ENCODE peak calls at places on chromosomes 11 and 22, in six cellular contexts. One of them, this sample, is unnamed.

GRCh38 chr22:17903564-17904295 is 120.6 kb downstream of the MICAL3 start:
- DNase-seq in nephron progenitor cell: no peak
- DNase-seq in AG10803: no peak
- DNase-seq in HFF-Myc: no peak
- DNase-seq in body of pancreas: peak
- DNase-seq in GM06990: no peak
- DNase-seq in this sample: no peak

GRCh38 chr11:62402226-62402625 is 16.6 kb upstream of the SCGB1A1 start:
- DNase-seq in nephron progenitor cell: no peak
- DNase-seq in AG10803: peak
- DNase-seq in HFF-Myc: no peak
- DNase-seq in body of pancreas: no peak
- DNase-seq in GM06990: no peak
- DNase-seq in this sample: no peak

GRCh38 chr22:20783844-20784723 is 10.2 kb downstream of the SERPIND1 start:
- DNase-seq in nephron progenitor cell: peak
- DNase-seq in AG10803: peak
- DNase-seq in HFF-Myc: peak
- DNase-seq in body of pancreas: peak
- DNase-seq in GM06990: peak
- DNase-seq in this sample: peak

GRCh38 chr22:29856496-29856895 is 18.4 kb upstream of the ASCC2 start:
- DNase-seq in nephron progenitor cell: no peak
- DNase-seq in AG10803: no peak
- DNase-seq in HFF-Myc: no peak
- DNase-seq in body of pancreas: no peak
- DNase-seq in GM06990: no peak
- DNase-seq in this sample: no peak

GRCh38 chr11:102849319-102849718 is 5.9 kb upstream of the MMP3 start:
- DNase-seq in nephron progenitor cell: no peak
- DNase-seq in AG10803: peak
- DNase-seq in HFF-Myc: no peak
- DNase-seq in body of pancreas: no peak
- DNase-seq in GM06990: no peak
- DNase-seq in this sample: no peak

GRCh38 chr11:66862559-66863037 is 5.7 kb downstream of the LRFN4 start:
- DNase-seq in nephron progenitor cell: no peak
- DNase-seq in AG10803: no peak
- DNase-seq in HFF-Myc: no peak
- DNase-seq in body of pancreas: no peak
- DNase-seq in GM06990: no peak
- DNase-seq in this sample: no peak

GRCh38 chr22:23402275-23403151 is 177.6 kb downstream of the IGLL1 start:
- DNase-seq in nephron progenitor cell: peak
- DNase-seq in AG10803: peak
- DNase-seq in HFF-Myc: no peak
- DNase-seq in body of pancreas: peak
- DNase-seq in GM06990: peak
- DNase-seq in this sample: peak

GRCh38 chr11:10796191-10796590 is 12.5 kb downstream of the EIF4G2 start:
- DNase-seq in nephron progenitor cell: no peak
- DNase-seq in AG10803: peak
- DNase-seq in HFF-Myc: no peak
- DNase-seq in body of pancreas: no peak
- DNase-seq in GM06990: no peak
- DNase-seq in this sample: no peak

GRCh38 chr11:101914349-101914736 is 467 bp upstream of the CEP126 start:
- DNase-seq in nephron progenitor cell: no peak
- DNase-seq in AG10803: peak
- DNase-seq in HFF-Myc: no peak
- DNase-seq in body of pancreas: no peak
- DNase-seq in GM06990: no peak
- DNase-seq in this sample: no peak

GRCh38 chr11:117072517-117073218 is 25.6 kb downstream of the SIK3 start:
- DNase-seq in nephron progenitor cell: no peak
- DNase-seq in AG10803: peak
- DNase-seq in HFF-Myc: peak
- DNase-seq in body of pancreas: no peak
- DNase-seq in GM06990: no peak
- DNase-seq in this sample: no peak

GRCh38 chr22:25930710-25931353 is 188.8 kb downstream of the MYO18B start:
- DNase-seq in nephron progenitor cell: no peak
- DNase-seq in AG10803: no peak
- DNase-seq in HFF-Myc: no peak
- DNase-seq in body of pancreas: no peak
- DNase-seq in GM06990: no peak
- DNase-seq in this sample: no peak

GRCh38 chr22:48380016-48380665 is 1447.5 kb downstream of the BRD1 start:
- DNase-seq in nephron progenitor cell: no peak
- DNase-seq in AG10803: no peak
- DNase-seq in HFF-Myc: no peak
- DNase-seq in body of pancreas: peak
- DNase-seq in GM06990: no peak
- DNase-seq in this sample: no peak

GRCh38 chr11:57500526-57500925 is 15.0 kb downstream of the SLC43A1 start:
- DNase-seq in nephron progenitor cell: no peak
- DNase-seq in AG10803: no peak
- DNase-seq in HFF-Myc: no peak
- DNase-seq in body of pancreas: peak
- DNase-seq in GM06990: no peak
- DNase-seq in this sample: no peak

GRCh38 chr11:57498540-57498939 is 17.0 kb downstream of the SLC43A1 start:
- DNase-seq in nephron progenitor cell: no peak
- DNase-seq in AG10803: no peak
- DNase-seq in HFF-Myc: no peak
- DNase-seq in body of pancreas: peak
- DNase-seq in GM06990: no peak
- DNase-seq in this sample: no peak

GRCh38 chr11:57499983-57500461 is 15.5 kb downstream of the SLC43A1 start:
- DNase-seq in nephron progenitor cell: no peak
- DNase-seq in AG10803: no peak
- DNase-seq in HFF-Myc: no peak
- DNase-seq in body of pancreas: no peak
- DNase-seq in GM06990: no peak
- DNase-seq in this sample: no peak

GRCh38 chr11:57500926-57501325 is 14.6 kb downstream of the SLC43A1 start:
- DNase-seq in nephron progenitor cell: no peak
- DNase-seq in AG10803: no peak
- DNase-seq in HFF-Myc: no peak
- DNase-seq in body of pancreas: no peak
- DNase-seq in GM06990: no peak
- DNase-seq in this sample: no peak

GRCh38 chr11:57499413-57499982 is 16.0 kb downstream of the SLC43A1 start:
- DNase-seq in nephron progenitor cell: peak
- DNase-seq in AG10803: peak
- DNase-seq in HFF-Myc: peak
- DNase-seq in body of pancreas: peak
- DNase-seq in GM06990: peak
- DNase-seq in this sample: peak
- TF ChIP-seq CTCF in nephron progenitor cell: no peak
- TF ChIP-seq CTCF in AG10803: no peak
- TF ChIP-seq CTCF in HFF-Myc: no peak
- TF ChIP-seq CTCF in body of pancreas: no peak
- TF ChIP-seq CTCF in GM06990: no peak
- TF ChIP-seq CTCF in this sample: no peak

DNA sequence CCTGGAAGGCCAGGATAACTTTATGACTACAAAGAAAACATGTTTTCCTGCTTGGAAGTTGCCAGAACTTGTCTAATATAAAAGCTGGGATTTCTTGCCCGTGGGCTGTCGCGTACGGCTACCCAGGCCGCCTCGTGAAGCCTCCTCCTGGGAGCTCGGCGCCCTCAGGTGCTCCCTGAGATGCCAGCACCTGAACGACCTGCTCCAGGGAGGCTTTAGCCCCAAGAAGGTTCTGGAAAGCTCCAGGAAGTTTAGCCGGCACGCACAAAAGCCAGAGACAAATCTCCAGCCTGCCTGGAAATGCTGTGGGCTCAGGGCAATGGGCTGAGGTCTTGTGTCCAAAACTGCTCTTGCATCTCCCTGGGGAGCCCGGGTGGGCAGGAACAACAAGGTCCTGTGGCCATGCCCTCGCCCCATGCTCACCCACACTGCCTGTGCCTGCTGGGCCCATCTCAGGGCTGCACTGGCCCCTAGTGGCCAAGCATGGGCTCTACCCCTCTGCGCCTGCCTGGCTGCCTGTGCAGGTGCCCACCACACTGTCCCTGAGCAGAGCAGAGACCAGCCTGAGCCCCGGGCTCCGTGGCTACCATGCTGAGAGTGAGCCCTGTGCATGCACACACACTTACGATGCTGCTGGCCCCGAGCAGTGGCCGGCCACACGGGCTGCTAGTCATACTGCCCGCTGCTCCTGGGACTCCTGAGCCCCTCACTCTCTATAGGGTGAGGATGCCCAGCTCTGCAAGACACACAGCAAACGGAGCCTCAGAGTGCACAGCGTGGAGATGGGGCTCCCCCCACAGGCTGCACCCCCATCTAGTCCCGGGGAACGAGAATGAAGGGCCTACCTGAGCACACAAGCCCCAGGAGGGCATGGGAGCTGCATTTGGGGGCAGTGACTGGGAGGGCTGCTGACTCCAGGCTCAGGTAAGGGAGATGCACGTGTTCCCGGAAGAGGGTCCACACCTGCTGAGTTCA is 4.9 kb upstream of the CELSR1 start:
- DNase-seq in nephron progenitor cell: peak
- DNase-seq in AG10803: peak
- DNase-seq in HFF-Myc: no peak
- DNase-seq in body of pancreas: peak
- DNase-seq in GM06990: peak
- DNase-seq in this sample: peak
- TF ChIP-seq CTCF in nephron progenitor cell: peak
- TF ChIP-seq CTCF in AG10803: peak
- TF ChIP-seq CTCF in HFF-Myc: peak
- TF ChIP-seq CTCF in body of pancreas: peak
- TF ChIP-seq CTCF in GM06990: peak
- TF ChIP-seq CTCF in this sample: peak

DNA sequence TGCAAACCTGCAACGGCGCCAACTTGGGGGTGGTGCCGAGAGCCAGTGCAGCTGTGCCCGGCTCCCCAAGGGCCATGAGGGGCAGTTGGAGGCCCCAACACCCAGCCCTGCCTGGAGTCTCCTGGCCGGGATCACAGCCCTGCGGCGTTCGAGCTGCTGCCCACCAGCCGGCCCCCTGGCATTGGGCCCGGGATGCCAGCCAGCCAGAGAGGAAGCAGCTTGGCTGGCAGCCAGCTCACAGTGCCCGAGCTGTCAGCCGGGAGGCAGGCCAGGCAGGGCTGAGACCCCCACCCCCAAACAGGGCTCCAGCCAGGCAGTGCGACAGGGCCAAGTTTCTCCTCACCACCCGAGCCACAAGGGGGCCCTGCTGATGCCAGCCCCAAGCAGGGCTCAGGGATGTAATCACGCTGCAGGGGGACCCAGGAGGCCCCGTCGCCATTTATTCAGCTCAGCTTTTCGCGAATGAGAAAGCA is 26.0 kb upstream of the TCF20 start:
- DNase-seq in nephron progenitor cell: no peak
- DNase-seq in AG10803: no peak
- DNase-seq in HFF-Myc: no peak
- DNase-seq in body of pancreas: no peak
- DNase-seq in GM06990: no peak
- DNase-seq in this sample: no peak
- TF ChIP-seq CTCF in nephron progenitor cell: no peak
- TF ChIP-seq CTCF in AG10803: no peak
- TF ChIP-seq CTCF in HFF-Myc: peak
- TF ChIP-seq CTCF in body of pancreas: no peak
- TF ChIP-seq CTCF in GM06990: peak
- TF ChIP-seq CTCF in this sample: peak

DNA sequence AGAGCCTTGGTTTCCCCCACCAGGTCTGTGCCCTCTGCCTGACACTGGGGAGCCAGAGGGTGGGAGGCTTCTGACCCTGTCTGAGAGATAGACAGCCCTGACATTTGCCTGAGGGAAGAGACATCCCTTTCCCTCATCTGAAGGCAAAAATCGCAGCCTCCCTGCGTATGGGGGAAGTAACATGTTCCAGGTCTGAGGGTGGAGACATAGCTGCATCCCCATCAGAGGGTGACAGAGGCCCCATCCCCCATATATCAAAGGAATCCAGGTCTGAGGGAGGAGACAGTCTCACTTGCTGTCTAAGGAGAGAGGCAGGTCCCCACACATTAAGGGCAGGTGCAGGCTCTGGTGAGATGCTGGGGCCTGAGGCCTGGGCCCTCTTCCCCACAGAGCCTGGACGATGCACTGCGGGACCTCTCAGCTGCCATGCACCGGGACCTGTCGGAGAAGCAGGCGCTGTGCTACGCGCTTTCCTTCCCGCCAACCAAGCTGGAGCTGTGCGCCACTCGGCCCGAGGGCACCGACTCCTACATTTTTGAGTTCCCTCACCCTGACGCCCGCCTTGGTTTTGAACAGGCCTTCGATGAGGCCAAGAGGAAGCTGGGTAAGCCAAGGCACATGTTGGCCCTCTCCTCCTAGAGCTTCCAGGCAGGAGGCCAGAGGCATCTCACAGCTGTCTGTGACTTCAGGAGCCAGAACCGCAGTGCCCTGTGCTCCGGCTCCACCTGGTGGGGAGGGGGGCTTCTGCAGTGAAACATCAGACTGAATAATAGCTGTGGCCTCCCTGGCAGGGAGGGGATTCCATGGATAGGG is 16.1 kb upstream of the RELT start:
- DNase-seq in nephron progenitor cell: peak
- DNase-seq in AG10803: peak
- DNase-seq in HFF-Myc: peak
- DNase-seq in body of pancreas: no peak
- DNase-seq in GM06990: no peak
- DNase-seq in this sample: peak
- TF ChIP-seq CTCF in nephron progenitor cell: peak
- TF ChIP-seq CTCF in AG10803: peak
- TF ChIP-seq CTCF in HFF-Myc: peak
- TF ChIP-seq CTCF in body of pancreas: no peak
- TF ChIP-seq CTCF in GM06990: peak
- TF ChIP-seq CTCF in this sample: peak

DNA sequence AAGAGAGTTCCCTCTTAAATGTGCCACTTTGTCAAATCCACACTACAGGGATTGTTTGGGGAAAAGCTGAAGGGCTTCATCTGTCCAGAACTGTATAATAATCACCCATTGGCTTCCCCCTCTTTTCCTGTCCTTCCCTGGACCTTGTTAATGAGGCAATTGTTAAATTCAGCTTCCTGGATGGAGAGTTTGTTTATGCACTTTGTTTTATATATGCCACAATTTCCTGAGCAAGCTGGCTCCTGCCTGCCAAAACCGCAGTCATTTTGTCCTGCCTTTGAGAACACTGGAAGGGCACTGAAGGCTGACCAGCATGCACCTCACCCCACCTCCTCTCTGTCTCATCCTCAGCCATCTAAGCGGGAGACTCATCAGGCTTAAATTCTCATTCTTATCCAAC is 86.2 kb downstream of the MSANTD4 start:
- DNase-seq in nephron progenitor cell: no peak
- DNase-seq in AG10803: no peak
- DNase-seq in HFF-Myc: peak
- DNase-seq in body of pancreas: no peak
- DNase-seq in GM06990: no peak
- DNase-seq in this sample: no peak
- TF ChIP-seq CTCF in nephron progenitor cell: no peak
- TF ChIP-seq CTCF in AG10803: no peak
- TF ChIP-seq CTCF in HFF-Myc: no peak
- TF ChIP-seq CTCF in body of pancreas: no peak
- TF ChIP-seq CTCF in GM06990: no peak
- TF ChIP-seq CTCF in this sample: no peak